ENCODE peak calls at places on chromosomes 1 and 21, in five cellular contexts. One of them, this sample, is unnamed.

GRCh38 chr1:182685186-182685585 is 799 bp upstream of the RGS8 start:
- DNase-seq in progenitor cell of endocrine pancreas: no peak
- DNase-seq in body of pancreas: no peak
- DNase-seq in gastrocnemius medialis: no peak
- DNase-seq in left lung: no peak
- DNase-seq in this sample: no peak

GRCh38 chr1:150789396-150789795 is 18.7 kb downstream of the CTSK start:
- DNase-seq in progenitor cell of endocrine pancreas: no peak
- DNase-seq in body of pancreas: no peak
- DNase-seq in gastrocnemius medialis: no peak
- DNase-seq in left lung: peak; percentile 67
- DNase-seq in this sample: no peak

GRCh38 chr1:91750398-91750996 is 135.5 kb downstream of the TGFBR3 start:
- DNase-seq in progenitor cell of endocrine pancreas: no peak
- DNase-seq in body of pancreas: no peak
- DNase-seq in gastrocnemius medialis: no peak
- DNase-seq in left lung: no peak
- DNase-seq in this sample: no peak

GRCh38 chr1:77407738-77408375 is 126.0 kb downstream of the AK5 start:
- DNase-seq in progenitor cell of endocrine pancreas: no peak
- DNase-seq in body of pancreas: no peak
- DNase-seq in gastrocnemius medialis: no peak
- DNase-seq in left lung: no peak
- DNase-seq in this sample: no peak

GRCh38 chr1:102084771-102085535 is 88.2 kb upstream of the OLFM3 start:
- DNase-seq in progenitor cell of endocrine pancreas: no peak
- DNase-seq in body of pancreas: no peak
- DNase-seq in gastrocnemius medialis: no peak
- DNase-seq in left lung: no peak
- DNase-seq in this sample: no peak

GRCh38 chr1:200038645-200038986 is 11.1 kb downstream of the NR5A2 start:
- DNase-seq in progenitor cell of endocrine pancreas: peak; percentile 44
- DNase-seq in body of pancreas: peak; percentile 71
- DNase-seq in gastrocnemius medialis: no peak
- DNase-seq in left lung: no peak
- DNase-seq in this sample: no peak

GRCh38 chr1:212712451-212713303 is 13.0 kb upstream of the BATF3 start:
- DNase-seq in progenitor cell of endocrine pancreas: no peak
- DNase-seq in body of pancreas: no peak
- DNase-seq in gastrocnemius medialis: no peak
- DNase-seq in left lung: no peak
- DNase-seq in this sample: no peak

GRCh38 chr1:200165493-200166220 is 138.1 kb downstream of the NR5A2 start:
- DNase-seq in progenitor cell of endocrine pancreas: no peak
- DNase-seq in body of pancreas: no peak
- DNase-seq in gastrocnemius medialis: no peak
- DNase-seq in left lung: no peak
- DNase-seq in this sample: no peak

GRCh38 chr21:37074195-37074510 is 1.1 kb downstream of the TTC3 start:
- DNase-seq in progenitor cell of endocrine pancreas: peak; percentile 20
- DNase-seq in body of pancreas: no peak
- DNase-seq in gastrocnemius medialis: no peak
- DNase-seq in left lung: no peak
- DNase-seq in this sample: no peak

GRCh38 chr1:18947570-18947969 is 8.9 kb downstream of the IFFO2 start:
- DNase-seq in progenitor cell of endocrine pancreas: no peak
- DNase-seq in body of pancreas: no peak
- DNase-seq in gastrocnemius medialis: no peak
- DNase-seq in left lung: no peak
- DNase-seq in this sample: no peak

GRCh38 chr1:215114154-215114933 is 31.8 kb downstream of the KCNK2 start:
- DNase-seq in progenitor cell of endocrine pancreas: no peak
- DNase-seq in body of pancreas: no peak
- DNase-seq in gastrocnemius medialis: no peak
- DNase-seq in left lung: no peak
- DNase-seq in this sample: no peak

GRCh38 chr1:48677306-48678287 is 99.1 kb downstream of the BEND5 start:
- DNase-seq in progenitor cell of endocrine pancreas: peak; percentile 40
- DNase-seq in body of pancreas: peak; percentile 59
- DNase-seq in gastrocnemius medialis: peak; percentile 31
- DNase-seq in left lung: peak; percentile 72
- DNase-seq in this sample: no peak

GRCh38 chr21:28439852-28440251 is 552.8 kb downstream of the LTN1 start:
- DNase-seq in progenitor cell of endocrine pancreas: no peak
- DNase-seq in body of pancreas: no peak
- DNase-seq in gastrocnemius medialis: no peak
- DNase-seq in left lung: no peak
- DNase-seq in this sample: no peak

GRCh38 chr1:45623972-45624371 is at the start of gene CCDC17:
- DNase-seq in progenitor cell of endocrine pancreas: no peak
- DNase-seq in body of pancreas: no peak
- DNase-seq in gastrocnemius medialis: no peak
- DNase-seq in left lung: no peak
- DNase-seq in this sample: no peak

GRCh38 chr1:187229496-187229895 is 400.7 kb downstream of the PLA2G4A start:
- DNase-seq in progenitor cell of endocrine pancreas: no peak
- DNase-seq in body of pancreas: no peak
- DNase-seq in gastrocnemius medialis: no peak
- DNase-seq in left lung: no peak
- DNase-seq in this sample: no peak

GRCh38 chr1:53595906-53596305 is 136.7 kb downstream of the DMRTB1 start:
- DNase-seq in progenitor cell of endocrine pancreas: no peak
- DNase-seq in body of pancreas: no peak
- DNase-seq in gastrocnemius medialis: no peak
- DNase-seq in left lung: no peak
- DNase-seq in this sample: no peak

GRCh38 chr1:87328121-87329050 is at the start of gene LMO4:
- DNase-seq in progenitor cell of endocrine pancreas: peak; percentile 88
- DNase-seq in body of pancreas: peak; percentile 96
- DNase-seq in gastrocnemius medialis: peak; percentile 97
- DNase-seq in left lung: peak; percentile 96
- DNase-seq in this sample: peak; percentile 82

GRCh38 chr1:87329051-87329755 is 523 bp downstream of the LMO4 start:
- DNase-seq in progenitor cell of endocrine pancreas: peak; percentile 48
- DNase-seq in body of pancreas: peak; percentile 65
- DNase-seq in gastrocnemius medialis: peak; percentile 35
- DNase-seq in left lung: peak; percentile 49
- DNase-seq in this sample: peak; percentile 42

GRCh38 chr1:87327362-87328120 is 1.1 kb upstream of the LMO4 start:
- DNase-seq in progenitor cell of endocrine pancreas: no peak
- DNase-seq in body of pancreas: no peak
- DNase-seq in gastrocnemius medialis: no peak
- DNase-seq in left lung: no peak
- DNase-seq in this sample: no peak

GRCh38 chr1:87329756-87330200 is 1.1 kb downstream of the LMO4 start:
- DNase-seq in progenitor cell of endocrine pancreas: no peak
- DNase-seq in body of pancreas: no peak
- DNase-seq in gastrocnemius medialis: no peak
- DNase-seq in left lung: no peak
- DNase-seq in this sample: no peak

GRCh38 chr1:87325982-87326738 is 2.5 kb upstream of the LMO4 start:
- DNase-seq in progenitor cell of endocrine pancreas: peak; percentile 29
- DNase-seq in body of pancreas: peak; percentile 49
- DNase-seq in gastrocnemius medialis: no peak
- DNase-seq in left lung: no peak
- DNase-seq in this sample: no peak
- TF ChIP-seq CTCF in progenitor cell of endocrine pancreas: peak; percentile 87
- TF ChIP-seq CTCF in body of pancreas: peak; percentile 85
- TF ChIP-seq CTCF in gastrocnemius medialis: peak; percentile 73
- TF ChIP-seq CTCF in left lung: peak; percentile 65
- TF ChIP-seq CTCF in this sample: peak; percentile 94

DNA sequence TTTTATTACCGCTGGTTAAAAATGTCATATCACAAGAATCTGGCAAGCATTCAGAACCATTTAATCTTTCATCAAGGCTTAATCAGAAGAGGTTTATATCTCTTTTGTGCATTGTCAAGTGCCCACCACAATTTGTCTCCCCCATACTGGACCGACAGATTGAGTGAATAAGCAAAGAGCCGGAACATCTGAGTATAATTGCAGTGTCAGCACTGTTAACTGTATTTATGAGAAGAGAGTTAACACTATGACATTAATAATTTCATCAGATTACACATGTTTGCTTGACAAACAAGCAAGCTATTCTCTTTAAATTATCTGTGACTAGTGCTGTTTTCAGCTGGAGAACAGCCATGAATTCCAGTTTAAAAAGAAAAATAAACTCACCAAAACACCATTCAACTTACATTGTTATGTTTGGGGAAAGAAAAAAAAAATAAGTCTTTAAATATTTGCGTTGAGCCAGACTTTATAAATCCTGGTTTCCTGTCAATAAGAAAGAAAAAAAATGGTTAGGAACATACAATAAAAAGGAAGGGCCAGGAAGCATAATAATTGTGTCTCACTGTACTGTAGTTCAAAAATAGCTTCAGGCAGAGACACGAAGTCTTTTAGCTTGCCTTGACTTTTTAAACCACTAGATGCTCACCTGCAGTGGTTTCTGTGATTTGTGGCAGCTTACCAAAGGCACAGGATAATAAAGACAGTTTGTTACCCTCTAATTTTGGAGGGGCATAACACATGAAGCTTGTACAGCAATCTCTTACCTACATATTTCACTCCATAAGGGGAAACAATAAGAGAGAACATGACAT is 302.2 kb upstream of the ADGRL2 start:
- DNase-seq in progenitor cell of endocrine pancreas: no peak
- DNase-seq in body of pancreas: no peak
- DNase-seq in gastrocnemius medialis: no peak
- DNase-seq in left lung: no peak
- DNase-seq in this sample: no peak
- TF ChIP-seq CTCF in progenitor cell of endocrine pancreas: no peak
- TF ChIP-seq CTCF in body of pancreas: no peak
- TF ChIP-seq CTCF in gastrocnemius medialis: no peak
- TF ChIP-seq CTCF in left lung: no peak
- TF ChIP-seq CTCF in this sample: no peak

GRCh38 chr1:164891615-164892014 is 332.6 kb downstream of the PBX1 start:
- DNase-seq in progenitor cell of endocrine pancreas: no peak
- DNase-seq in body of pancreas: no peak
- DNase-seq in gastrocnemius medialis: no peak
- DNase-seq in left lung: no peak
- DNase-seq in this sample: no peak
- TF ChIP-seq CTCF in progenitor cell of endocrine pancreas: no peak
- TF ChIP-seq CTCF in body of pancreas: no peak
- TF ChIP-seq CTCF in gastrocnemius medialis: no peak
- TF ChIP-seq CTCF in left lung: no peak
- TF ChIP-seq CTCF in this sample: no peak

GRCh38 chr1:247431643-247432042 is 15.7 kb downstream of the NLRP3 start:
- DNase-seq in progenitor cell of endocrine pancreas: no peak
- DNase-seq in body of pancreas: no peak
- DNase-seq in gastrocnemius medialis: no peak
- DNase-seq in left lung: no peak
- DNase-seq in this sample: no peak
- TF ChIP-seq CTCF in progenitor cell of endocrine pancreas: no peak
- TF ChIP-seq CTCF in body of pancreas: no peak
- TF ChIP-seq CTCF in gastrocnemius medialis: no peak
- TF ChIP-seq CTCF in left lung: no peak
- TF ChIP-seq CTCF in this sample: no peak